ENCODE peak calls at places on chromosomes 4 and X, in seven cellular contexts. One of them, this sample, is unnamed.

GRCh38 chr4:43496188-43496587 is 603.7 kb downstream of the GRXCR1 start:
- DNase-seq in uterus: no peak
- DNase-seq in activated naive CD4-positive, alpha-beta T cell treated with anti-CD3 and anti-CD28 coated beads, Interleukin-2, amount 10 ng/mL, durations not matched to agents 7 days and 5 days: no peak
- DNase-seq in GM18507: no peak
- DNase-seq in coronary artery: no peak
- DNase-seq in sciatic nerve: no peak
- DNase-seq in endothelial cell: no peak
- DNase-seq in this sample: no peak

GRCh38 chrX:20037182-20037581 is 46.3 kb upstream of the BCLAF3 start:
- DNase-seq in uterus: no peak
- DNase-seq in activated naive CD4-positive, alpha-beta T cell treated with anti-CD3 and anti-CD28 coated beads, Interleukin-2, amount 10 ng/mL, durations not matched to agents 7 days and 5 days: no peak
- DNase-seq in GM18507: no peak
- DNase-seq in coronary artery: no peak
- DNase-seq in sciatic nerve: no peak
- DNase-seq in endothelial cell: no peak
- DNase-seq in this sample: no peak

GRCh38 chrX:13340182-13340791 is 20.4 kb upstream of the ATXN3L start:
- DNase-seq in uterus: no peak
- DNase-seq in activated naive CD4-positive, alpha-beta T cell treated with anti-CD3 and anti-CD28 coated beads, Interleukin-2, amount 10 ng/mL, durations not matched to agents 7 days and 5 days: no peak
- DNase-seq in GM18507: no peak
- DNase-seq in coronary artery: no peak
- DNase-seq in sciatic nerve: no peak
- DNase-seq in endothelial cell: no peak
- DNase-seq in this sample: no peak

GRCh38 chrX:65581661-65582339 is 47.2 kb upstream of the LAS1L start:
- DNase-seq in uterus: peak
- DNase-seq in activated naive CD4-positive, alpha-beta T cell treated with anti-CD3 and anti-CD28 coated beads, Interleukin-2, amount 10 ng/mL, durations not matched to agents 7 days and 5 days: peak
- DNase-seq in GM18507: peak
- DNase-seq in coronary artery: no peak
- DNase-seq in sciatic nerve: peak
- DNase-seq in endothelial cell: peak
- DNase-seq in this sample: peak

GRCh38 chr4:123378794-123379193 is 17.8 kb upstream of the SPRY1 start:
- DNase-seq in uterus: no peak
- DNase-seq in activated naive CD4-positive, alpha-beta T cell treated with anti-CD3 and anti-CD28 coated beads, Interleukin-2, amount 10 ng/mL, durations not matched to agents 7 days and 5 days: no peak
- DNase-seq in GM18507: no peak
- DNase-seq in coronary artery: no peak
- DNase-seq in sciatic nerve: no peak
- DNase-seq in endothelial cell: no peak
- DNase-seq in this sample: peak

GRCh38 chr4:83964996-83965541 is 429.2 kb downstream of the GPAT3 start:
- DNase-seq in uterus: no peak
- DNase-seq in activated naive CD4-positive, alpha-beta T cell treated with anti-CD3 and anti-CD28 coated beads, Interleukin-2, amount 10 ng/mL, durations not matched to agents 7 days and 5 days: no peak
- DNase-seq in GM18507: no peak
- DNase-seq in coronary artery: no peak
- DNase-seq in sciatic nerve: no peak
- DNase-seq in endothelial cell: no peak
- DNase-seq in this sample: no peak

GRCh38 chrX:103864149-103864548 is 32.1 kb upstream of the RAB9B start:
- DNase-seq in uterus: no peak
- DNase-seq in activated naive CD4-positive, alpha-beta T cell treated with anti-CD3 and anti-CD28 coated beads, Interleukin-2, amount 10 ng/mL, durations not matched to agents 7 days and 5 days: no peak
- DNase-seq in GM18507: no peak
- DNase-seq in coronary artery: no peak
- DNase-seq in sciatic nerve: no peak
- DNase-seq in endothelial cell: no peak
- DNase-seq in this sample: no peak

GRCh38 chrX:44785652-44786051 is 58.2 kb upstream of the DUSP21 start:
- DNase-seq in uterus: no peak
- DNase-seq in activated naive CD4-positive, alpha-beta T cell treated with anti-CD3 and anti-CD28 coated beads, Interleukin-2, amount 10 ng/mL, durations not matched to agents 7 days and 5 days: no peak
- DNase-seq in GM18507: no peak
- DNase-seq in coronary artery: no peak
- DNase-seq in sciatic nerve: no peak
- DNase-seq in endothelial cell: no peak
- DNase-seq in this sample: no peak

GRCh38 chrX:134803060-134803459 is 144.8 kb upstream of the PLAC1 start:
- DNase-seq in uterus: no peak
- DNase-seq in activated naive CD4-positive, alpha-beta T cell treated with anti-CD3 and anti-CD28 coated beads, Interleukin-2, amount 10 ng/mL, durations not matched to agents 7 days and 5 days: no peak
- DNase-seq in GM18507: no peak
- DNase-seq in coronary artery: no peak
- DNase-seq in sciatic nerve: no peak
- DNase-seq in endothelial cell: no peak
- DNase-seq in this sample: no peak

GRCh38 chrX:9700555-9700954 is 65.1 kb downstream of the GPR143 start:
- DNase-seq in uterus: no peak
- DNase-seq in activated naive CD4-positive, alpha-beta T cell treated with anti-CD3 and anti-CD28 coated beads, Interleukin-2, amount 10 ng/mL, durations not matched to agents 7 days and 5 days: no peak
- DNase-seq in GM18507: no peak
- DNase-seq in coronary artery: no peak
- DNase-seq in sciatic nerve: no peak
- DNase-seq in endothelial cell: no peak
- DNase-seq in this sample: peak

GRCh38 chr4:7201351-7202305 is 9.3 kb downstream of the SORCS2 start:
- DNase-seq in uterus: peak
- DNase-seq in activated naive CD4-positive, alpha-beta T cell treated with anti-CD3 and anti-CD28 coated beads, Interleukin-2, amount 10 ng/mL, durations not matched to agents 7 days and 5 days: no peak
- DNase-seq in GM18507: no peak
- DNase-seq in coronary artery: no peak
- DNase-seq in sciatic nerve: peak
- DNase-seq in endothelial cell: no peak
- DNase-seq in this sample: no peak

This sample was measured in H9.